ENCODE peak calls at places on chromosomes 16 and 17, in four cellular contexts. B is IMR-90, L is brain microvascular endothelial cell, R is right atrium auricular region. Q is an unnamed sample. For H3K27me3, the result is how much of the 10 kb centered on the place peaks cover.

GRCh38 chr17:40363480-40363838 is 1.1 kb downstream of the GJD3 start:
- DNase-seq in R (no peak), L (no peak), B (no peak), Q (no peak)

GRCh38 chr17:74042744-74043486 is 160.6 kb upstream of the RPL38 start:
- DNase-seq in L (peak), B (peak), R (no peak), Q (peak)

GRCh38 chr16:2483160-2483559 is 8.2 kb downstream of the TBC1D24 start:
- DNase-seq in R (no peak), B (peak), L (no peak), Q (no peak)

GRCh38 chr17:75504347-75505151 is 10.8 kb downstream of the CASKIN2 start:
- DNase-seq in B (no peak), R (no peak), L (no peak), Q (no peak)

GRCh38 chr16:3065069-3065741 is at the start of gene IL32:
- DNase-seq in L (peak), R (peak), B (peak), Q (peak)

GRCh38 chr17:29855686-29856085 is 74.3 kb downstream of the SSH2 start:
- DNase-seq in B (peak), L (peak), R (no peak), Q (no peak)

GRCh38 chr16:3659200-3659599 is 4.7 kb downstream of the DNASE1 start:
- DNase-seq in L (no peak), B (peak), R (no peak), Q (no peak)

GRCh38 chr17:11486726-11487310 is 111.5 kb upstream of the DNAH9 start:
- DNase-seq in L (no peak), B (no peak), R (peak), Q (no peak)

GRCh38 chr16:14148569-14148968 is 77.5 kb downstream of the MRTFB start:
- DNase-seq in R (no peak), L (peak), B (peak), Q (no peak)

GRCh38 chr16:89297156-89297869 is 79.8 kb downstream of the ZNF778 start:
- DNase-seq in B (no peak), R (no peak), L (no peak), Q (no peak)

GRCh38 chr17:76452646-76453430 is at the start of gene UBE2O:
- DNase-seq in B (peak), L (peak), R (peak), Q (no peak)

GRCh38 chr17:62919388-62919787 is 46.6 kb upstream of the TANC2 start:
- DNase-seq in L (peak), B (peak), R (no peak), Q (no peak)

GRCh38 chr16:12504312-12504711 is 299.4 kb downstream of the CPPED1 start:
- DNase-seq in L (no peak), R (no peak), B (peak), Q (no peak)

GRCh38 chr16:85173981-85174751 is 61.9 kb upstream of the CIBAR2 start:
- DNase-seq in L (peak), R (no peak), B (peak), Q (peak)

GRCh38 chr17:44829558-44830358 is at the start of gene GJC1:
- DNase-seq in L (no peak), R (no peak), B (no peak), Q (no peak)

GRCh38 chr16:84673203-84673535 is 24.9 kb downstream of the KLHL36 start:
- DNase-seq in L (no peak), B (no peak), R (no peak), Q (no peak)

GRCh38 chr17:2084766-2085647 is 30.1 kb downstream of the HIC1 start:
- DNase-seq in B (peak), L (peak), R (no peak), Q (peak)

GRCh38 chr17:44134752-44135568 is 6.8 kb upstream of the HROB start:
- DNase-seq in B (no peak), R (no peak), L (no peak), Q (no peak)

GRCh38 chr16:53372942-53373871 is 61.1 kb upstream of the RBL2 start:
- DNase-seq in B (no peak), R (no peak), L (no peak), Q (no peak)

GRCh38 chr17:9850151-9850550 is 24.4 kb downstream of the GLP2R start:
- DNase-seq in L (no peak), R (no peak), B (no peak), Q (no peak)

GRCh38 chr16:49821156-49821555 is 34.8 kb downstream of the ZNF423 start:
- DNase-seq in B (no peak), R (no peak), L (no peak), Q (no peak)

GRCh38 chr16:57192720-57193486 is 6.8 kb downstream of the RSPRY1 start:
- DNase-seq in B (peak), L (peak), R (no peak), Q (no peak)

GRCh38 chr16:76579277-76579676 is 302.1 kb downstream of the CNTNAP4 start:
- DNase-seq in L (no peak), R (no peak), B (no peak), Q (no peak)

GRCh38 chr16:72415379-72415778 is 243.4 kb upstream of the PMFBP1 start:
- DNase-seq in B (no peak), L (no peak), R (no peak), Q (no peak)

GRCh38 chr16:85056211-85056748 is 28.7 kb downstream of the KIAA0513 start:
- DNase-seq in L (no peak), B (peak), R (peak), Q (no peak)

GRCh38 chr16:9297437-9298113 is 206.1 kb downstream of the HAPSTR1 start:
- DNase-seq in B (no peak), R (no peak), L (no peak), Q (no peak)

GRCh38 chr16:74573622-74574021 is 33.3 kb downstream of the GLG1 start:
- DNase-seq in R (no peak), B (no peak), L (no peak), Q (no peak)

GRCh38 chr17:65707780-65708179 is 146.3 kb upstream of the AXIN2 start:
- DNase-seq in L (no peak), R (no peak), B (peak), Q (no peak)

GRCh38 chr16:67914758-67915622 is 16.7 kb downstream of the CTRL start:
- DNase-seq in L (no peak), B (no peak), R (no peak), Q (no peak)

GRCh38 chr17:74601944-74602572 is 10.0 kb upstream of the CD300LD start:
- DNase-seq in R (no peak), B (peak), L (peak), Q (no peak)

GRCh38 chr17:3385869-3386816 is at the start of gene OR3A2:
- DNase-seq in B (no peak), R (no peak), L (no peak), Q (no peak)

GRCh38 chr16:1556254-1556653 is 22.8 kb downstream of the TMEM204 start:
- DNase-seq in B (no peak), R (no peak), L (peak), Q (no peak)

GRCh38 chr17:66492500-66493123 is 190.2 kb downstream of the PRKCA start:
- DNase-seq in B (no peak), R (no peak), L (no peak), Q (no peak)

GRCh38 chr17:51228177-51228576 is 31.7 kb downstream of the MBTD1 start:
- DNase-seq in L (peak), R (no peak), B (peak), Q (peak)

GRCh38 chr17:57713140-57713539 is 32.0 kb downstream of the CCDC182 start:
- DNase-seq in R (no peak), L (no peak), B (no peak), Q (no peak)
- TF ChIP-seq CTCF in R (no peak), L (no peak), B (no peak), Q (no peak)

GRCh38 chr17:42782402-42783061 is 2.1 kb downstream of the WNK4 start:
- DNase-seq in L (no peak), B (no peak), R (no peak), Q (no peak)
- H3K4me3 ChIP-seq in L (peak), B (no peak), R (no peak), Q (peak)

GRCh38 chr17:79755591-79755990 is 22.4 kb upstream of the CBX2 start:
- DNase-seq in L (no peak), B (no peak), R (no peak), Q (no peak)

GRCh38 chr17:79760197-79760906 is 17.6 kb upstream of the CBX2 start:
- DNase-seq in B (no peak), R (no peak), L (no peak), Q (no peak)

GRCh38 chr17:79757140-79757745 is 20.7 kb upstream of the CBX2 start:
- DNase-seq in R (no peak), B (no peak), L (no peak), Q (no peak)

GRCh38 chr17:79761894-79762570 is 15.9 kb upstream of the CBX2 start:
- DNase-seq in L (no peak), B (no peak), R (no peak), Q (no peak)

GRCh38 chr17:79758260-79758659 is 19.7 kb upstream of the CBX2 start:
- DNase-seq in B (no peak), L (no peak), R (no peak), Q (no peak)
- H3K27me3 ChIP-seq in B (under half), L (under half), R (under half), Q (under half)

DNA sequence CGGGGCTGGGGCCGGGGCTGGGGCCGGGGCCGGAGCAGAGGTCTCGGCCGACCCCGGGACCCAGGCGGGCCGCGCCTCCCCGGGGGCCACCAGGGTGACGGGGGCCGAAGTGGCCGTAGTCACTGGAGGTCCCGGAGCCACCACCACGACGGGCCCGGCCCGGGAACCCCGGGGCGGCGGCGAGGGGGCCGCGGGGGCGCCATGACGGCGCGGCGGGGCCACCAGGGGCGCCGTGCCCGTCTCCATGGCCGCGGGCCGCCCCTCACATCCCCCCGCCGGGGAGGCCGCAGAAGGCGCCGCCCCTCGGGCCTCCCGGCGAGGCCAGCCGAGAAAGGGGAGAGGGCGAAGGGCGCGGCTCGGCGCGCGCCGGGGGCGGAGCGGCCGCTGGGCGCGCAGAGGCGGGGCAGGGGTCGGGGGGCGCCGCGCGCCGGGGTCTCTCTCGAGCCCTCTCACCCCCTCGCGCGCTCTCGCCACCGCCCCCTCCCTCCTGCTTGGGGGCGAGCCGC is 303 bp downstream of the TBC1D10B start:
- DNase-seq in B (no peak), L (no peak), R (no peak), Q (no peak)
- TF ChIP-seq CTCF in B (peak), L (no peak), R (no peak), Q (no peak)

GRCh38 chr17:59165933-59166342 is 10.4 kb downstream of the PRR11 start:
- DNase-seq in B (peak), L (peak), R (no peak), Q (no peak)
- H3K4me3 ChIP-seq in B (no peak), L (no peak), R (no peak), Q (no peak)

Q was measured in BJ.